ENCODE peak calls at places on chromosome 2, in four cellular contexts. W, D, Q and H are unnamed samples.

GRCh38 chr2:196131384-196131861 is 40.0 kb downstream of the STK17B start:
- DNase-seq in Q (peak), W (no peak), D (no peak), H (no peak)

GRCh38 chr2:39524756-39525635 is 87.9 kb upstream of the MAP4K3 start:
- DNase-seq in W (no peak), Q (peak), D (peak), H (no peak)

GRCh38 chr2:116109471-116109870 is 1667.0 kb downstream of the DPP10 start:
- DNase-seq in W (no peak), D (no peak), Q (no peak), H (no peak)

GRCh38 chr2:42794271-42795046 is 2.1 kb upstream of the HAAO start:
- DNase-seq in W (no peak), Q (peak), D (no peak), H (no peak)

GRCh38 chr2:239978381-239978780 is 46.8 kb downstream of the NDUFA10 start:
- DNase-seq in D (no peak), Q (no peak), W (no peak), H (no peak)

GRCh38 chr2:70086278-70086837 is 919 bp upstream of the PCBP1 start:
- DNase-seq in Q (peak), D (peak), W (no peak), H (peak)

GRCh38 chr2:30511122-30512083 is 64.4 kb downstream of the LCLAT1 start:
- DNase-seq in W (no peak), Q (peak), D (no peak), H (peak)

GRCh38 chr2:109402180-109402579 is 211.6 kb downstream of the SEPTIN10 start:
- DNase-seq in D (no peak), W (peak), Q (peak), H (no peak)

GRCh38 chr2:99403524-99403923 is 66.3 kb downstream of the EIF5B start:
- DNase-seq in W (no peak), D (no peak), Q (no peak), H (no peak)

GRCh38 chr2:7513834-7514233 is 596.6 kb downstream of the RNF144A start:
- DNase-seq in D (no peak), W (no peak), Q (no peak), H (no peak)

GRCh38 chr2:23618696-23619530 is 233.9 kb downstream of the KLHL29 start:
- DNase-seq in D (no peak), W (no peak), Q (no peak), H (peak)

GRCh38 chr2:238899386-238899785 is 51.5 kb downstream of the TWIST2 start:
- DNase-seq in Q (no peak), D (no peak), W (no peak), H (no peak)

GRCh38 chr2:128639693-128640092 is 321.0 kb upstream of the HS6ST1 start:
- DNase-seq in W (no peak), Q (no peak), D (no peak), H (no peak)

GRCh38 chr2:239666855-239667376 is 266.1 kb upstream of the HDAC4 start:
- DNase-seq in W (no peak), Q (no peak), D (no peak), H (no peak)

GRCh38 chr2:226017534-226017933 is 618.0 kb downstream of the NYAP2 start:
- DNase-seq in W (no peak), Q (no peak), D (no peak), H (no peak)

GRCh38 chr2:64988420-64989125 is 626 bp upstream of the SLC1A4 start:
- DNase-seq in W (peak), D (peak), Q (peak), H (peak)

GRCh38 chr2:27021253-27021801 is 11.4 kb upstream of the TMEM214 start:
- DNase-seq in D (no peak), Q (no peak), W (peak), H (no peak)

GRCh38 chr2:67055387-67056304 is 341.5 kb upstream of the ETAA1 start:
- DNase-seq in W (no peak), D (no peak), Q (peak), H (peak)

GRCh38 chr2:231928901-231929725 is 2.9 kb upstream of the NPPC start:
- DNase-seq in W (no peak), Q (no peak), D (no peak), H (no peak)

GRCh38 chr2:11446733-11447248 is 19.2 kb downstream of the E2F6 start:
- DNase-seq in Q (peak), D (peak), W (no peak), H (peak)

GRCh38 chr2:121243821-121244460 is 41.1 kb downstream of the TFCP2L1 start:
- DNase-seq in D (no peak), Q (no peak), W (no peak), H (no peak)

GRCh38 chr2:115119086-115119485 is 676.6 kb downstream of the DPP10 start:
- DNase-seq in W (no peak), D (no peak), Q (no peak), H (no peak)

GRCh38 chr2:229974271-229974670 is 52.0 kb downstream of the FBXO36 start:
- DNase-seq in Q (peak), D (no peak), W (no peak), H (no peak)

GRCh38 chr2:200733713-200734198 is 78.0 kb upstream of the BZW1 start:
- DNase-seq in W (no peak), Q (no peak), D (no peak), H (no peak)

GRCh38 chr2:237253046-237253723 is 160.8 kb downstream of the COL6A3 start:
- DNase-seq in D (no peak), W (no peak), Q (no peak), H (no peak)

GRCh38 chr2:9144617-9145016 is 62.0 kb upstream of the ASAP2 start:
- DNase-seq in Q (no peak), D (no peak), W (no peak), H (no peak)

GRCh38 chr2:134367915-134368911 is 114.3 kb downstream of the MGAT5 start:
- DNase-seq in W (no peak), Q (no peak), D (no peak), H (no peak)

GRCh38 chr2:16051046-16051489 is 110.7 kb downstream of the MYCN start:
- DNase-seq in W (no peak), Q (no peak), D (peak), H (peak)

GRCh38 chr2:102267774-102268173 is 43.6 kb upstream of the IL1RL1 start:
- DNase-seq in W (no peak), Q (no peak), D (no peak), H (no peak)

GRCh38 chr2:150425121-150425559 is 62.3 kb downstream of the RND3 start:
- DNase-seq in Q (no peak), D (peak), W (peak), H (no peak)

GRCh38 chr2:111250448-111251030 is 129.8 kb downstream of the BCL2L11 start:
- DNase-seq in Q (no peak), D (no peak), W (no peak), H (no peak)

GRCh38 chr2:96144481-96145027 is 686 bp downstream of the DUSP2 start:
- DNase-seq in Q (no peak), D (no peak), W (no peak), H (no peak)